ENCODE peak calls at places on chromosomes 3 and 15, in seven cellular contexts. B is GM10248, Z is neural crest cell, N is transverse colon, J is ovary, V is right lobe of liver, Q is stomach. T is an unnamed sample.

GRCh38 chr3:57110797-57111196 is 50.3 kb downstream of the SPATA12 start:
- DNase-seq in Q (no peak), B (no peak), J (no peak), Z (no peak), V (no peak), N (no peak), T (no peak)

GRCh38 chr3:46899151-46900006 is 21.9 kb downstream of the PTH1R start:
- DNase-seq in Q (no peak), Z (no peak), N (no peak), B (no peak), V (no peak), J (no peak), T (no peak)

GRCh38 chr3:113268917-113269316 is 57.6 kb downstream of the BOC start:
- DNase-seq in N (no peak), Z (no peak), J (no peak), V (no peak), B (no peak), Q (no peak), T (no peak)

GRCh38 chr3:52237659-52238172 is 1.2 kb downstream of the TWF2 start:
- DNase-seq in B (no peak), V (peak; percentile 82), Q (peak; percentile 83), J (peak; percentile 91), N (peak; percentile 76), Z (no peak), T (no peak)

GRCh38 chr15:88542342-88542733 is 4.1 kb downstream of the DET1 start:
- DNase-seq in V (no peak), Z (no peak), Q (no peak), B (no peak), J (peak; percentile 74), N (peak; percentile 13), T (no peak)

GRCh38 chr3:138916824-138917223 is 30.1 kb downstream of the FOXL2 start:
- DNase-seq in Z (no peak), B (no peak), Q (peak; percentile 87), N (peak; percentile 81), V (peak; percentile 60), J (no peak), T (no peak)

GRCh38 chr3:106262976-106263375 is 394.2 kb upstream of the CBLB start:
- DNase-seq in Q (no peak), B (no peak), Z (no peak), V (no peak), N (no peak), J (no peak), T (no peak)

GRCh38 chr3:31724681-31725080 is 192.0 kb downstream of the STT3B start:
- DNase-seq in B (no peak), V (no peak), J (no peak), Q (no peak), N (no peak), Z (no peak), T (peak; percentile 16)

GRCh38 chr15:29403778-29404177 is 134.2 kb upstream of the NSMCE3 start:
- DNase-seq in Q (no peak), N (no peak), Z (no peak), J (no peak), V (no peak), B (no peak), T (no peak)

GRCh38 chr3:13068269-13069010 is 4.8 kb downstream of the IQSEC1 start:
- DNase-seq in J (no peak), V (no peak), B (no peak), N (no peak), Z (no peak), Q (no peak), T (no peak)
- TF ChIP-seq CTCF in J (no peak), V (no peak), B (peak; percentile 12), N (no peak), Z (no peak), Q (no peak), T (no peak)

DNA sequence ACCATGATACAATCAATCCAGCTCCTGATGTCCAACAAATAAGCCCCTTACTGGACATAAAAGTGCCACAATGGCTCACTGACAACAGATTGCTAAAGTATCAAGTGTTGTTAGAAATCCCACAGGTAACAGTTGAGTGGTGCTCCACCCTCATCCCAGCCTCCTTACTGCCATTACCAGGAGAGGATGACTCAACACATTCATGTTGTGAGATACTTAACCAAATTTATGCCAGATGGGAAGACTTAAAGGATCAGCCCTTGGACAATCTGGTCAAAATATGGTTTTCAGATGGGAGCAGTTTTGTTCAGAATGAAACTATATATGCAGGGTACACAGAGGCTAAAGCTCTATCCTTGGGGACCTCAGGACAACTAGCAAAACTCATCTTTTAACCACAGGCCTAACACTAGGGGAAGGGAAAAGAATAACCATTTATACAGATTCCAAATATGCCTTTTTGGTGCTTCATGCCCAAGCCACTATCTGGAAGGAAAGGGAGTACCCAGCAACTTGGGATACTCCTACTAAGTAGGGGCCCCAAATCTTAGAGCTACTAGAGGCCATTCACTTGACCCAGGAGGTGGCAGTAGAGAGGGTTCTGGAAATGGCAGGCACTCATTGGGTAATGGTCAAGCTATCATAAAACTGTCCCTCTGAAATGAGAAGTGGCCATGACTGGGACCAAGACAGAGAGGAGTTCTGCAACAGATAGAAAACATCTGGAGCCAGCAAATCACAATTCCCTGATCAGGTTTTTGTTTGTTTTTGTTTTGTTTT is 6.9 kb upstream of the ZNF662 start:
- DNase-seq in Z (no peak), V (no peak), Q (no peak), N (no peak), B (no peak), J (no peak), T (no peak)
- TF ChIP-seq CTCF in Z (no peak), V (no peak), Q (no peak), N (no peak), B (no peak), J (no peak), T (no peak)

GRCh38 chr3:7788881-7789280 is 712.7 kb upstream of the LMCD1 start:
- DNase-seq in J (no peak), N (no peak), Q (no peak), V (no peak), B (no peak), Z (no peak), T (no peak)

GRCh38 chr3:7793786-7794185 is 707.8 kb upstream of the LMCD1 start:
- DNase-seq in J (no peak), B (no peak), N (no peak), V (no peak), Z (no peak), Q (no peak), T (no peak)

GRCh38 chr3:7789324-7789723 is 712.3 kb upstream of the LMCD1 start:
- DNase-seq in Z (no peak), Q (no peak), N (no peak), V (no peak), J (no peak), B (no peak), T (no peak)

GRCh38 chr3:7787871-7788828 is 713.5 kb upstream of the LMCD1 start:
- DNase-seq in Q (no peak), N (no peak), J (no peak), B (no peak), V (peak; percentile 42), Z (no peak), T (no peak)
- TF ChIP-seq CTCF in Q (no peak), N (no peak), J (no peak), B (no peak), V (peak; percentile 30), Z (no peak), T (no peak)

GRCh38 chr3:99366663-99367429 is 271.5 kb upstream of the COL8A1 start:
- DNase-seq in Z (no peak), J (no peak), B (no peak), N (no peak), Q (no peak), V (no peak), T (no peak)
- TF ChIP-seq CTCF in Z (peak; percentile 41), J (no peak), B (no peak), N (no peak), Q (no peak), V (no peak), T (no peak)

DNA sequence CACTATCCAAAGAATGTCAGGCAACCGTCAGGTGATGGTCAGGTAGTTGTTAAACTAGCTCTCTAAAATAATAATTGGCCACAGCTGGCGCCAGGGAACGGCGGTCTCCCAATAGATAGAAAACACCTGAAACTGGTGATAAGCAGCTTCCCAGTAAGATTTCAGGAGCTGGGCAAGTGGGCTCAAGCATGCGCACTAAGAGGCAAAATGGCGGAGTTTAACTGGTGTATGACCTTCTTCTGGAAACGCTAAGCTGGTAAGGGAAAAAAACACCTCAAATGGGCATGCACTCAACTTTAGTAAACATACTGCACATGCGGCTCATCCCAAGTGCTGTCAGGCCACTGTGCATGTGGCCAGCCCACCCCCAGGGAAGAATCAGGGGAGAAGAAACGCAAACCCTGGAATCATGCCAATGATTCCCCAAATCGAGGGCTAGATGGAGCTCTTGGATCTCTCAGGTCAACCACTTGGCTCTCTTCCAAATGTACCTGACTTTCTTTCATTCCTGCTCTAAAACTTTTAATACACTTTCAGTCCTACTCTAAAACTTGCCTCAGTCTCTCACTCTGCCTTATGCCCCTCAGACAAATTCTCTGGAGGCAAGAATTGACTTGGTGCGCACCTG is 195.0 kb downstream of the ZNF621 start:
- DNase-seq in N (no peak), V (peak; percentile 50), Q (no peak), J (no peak), B (no peak), Z (no peak), T (no peak)
- TF ChIP-seq CTCF in N (peak; percentile 31), V (peak; percentile 57), Q (peak; percentile 43), J (no peak), B (no peak), Z (no peak), T (no peak)

GRCh38 chr3:39637807-39638206 is 170.3 kb downstream of the MOBP start:
- DNase-seq in V (no peak), B (no peak), Q (no peak), Z (no peak), J (no peak), N (no peak), T (no peak)
- TF ChIP-seq CTCF in V (no peak), B (no peak), Q (no peak), Z (peak; percentile 34), J (no peak), N (no peak), T (no peak)

DNA sequence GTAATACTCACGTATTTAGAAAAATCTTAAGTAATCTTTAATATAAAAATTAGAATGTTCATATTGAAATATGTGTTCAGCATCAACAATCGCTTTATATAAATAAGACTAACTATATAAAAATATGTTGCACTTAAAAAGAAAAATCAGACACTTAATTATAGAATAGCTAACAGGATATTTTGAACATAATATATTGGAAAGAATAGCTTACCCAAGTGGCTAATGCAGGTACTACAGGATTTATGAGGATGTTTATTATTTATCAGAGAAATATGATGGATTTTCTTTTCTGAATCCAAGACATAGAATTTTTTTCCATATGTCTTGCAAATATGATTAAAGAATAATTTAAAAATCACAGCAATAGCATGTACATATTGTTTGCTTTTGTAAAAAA is 567.9 kb upstream of the GBE1 start:
- DNase-seq in N (no peak), Z (no peak), V (no peak), Q (no peak), B (no peak), J (no peak), T (no peak)
- TF ChIP-seq CTCF in N (no peak), Z (peak; percentile 63), V (peak; percentile 47), Q (no peak), B (no peak), J (no peak), T (no peak)

T was measured in GM20000.